ENCODE peak calls at places on chromosomes 11 and 22, in six cellular contexts. F is A549, W is esophagus muscularis mucosa, Y is body of pancreas, X is spleen, C is transverse colon. J is an unnamed sample.

GRCh38 chr11:45174168-45174835 is 27.9 kb downstream of the PRDM11 start:
- DNase-seq in F (no peak), W (no peak), Y (no peak), X (no peak), C (no peak), J (no peak)

GRCh38 chr11:128451651-128452470 is 135.5 kb downstream of the ETS1 start:
- DNase-seq in F (no peak), W (no peak), Y (peak; percentile 74), X (peak; percentile 70), C (peak; percentile 38), J (peak; percentile 50)

GRCh38 chr11:60756307-60757032 is at the start of gene MS4A15:
- DNase-seq in F (peak; percentile 41), W (no peak), Y (peak; percentile 57), X (peak; percentile 24), C (no peak), J (no peak)

GRCh38 chr11:57321996-57322880 is 2.5 kb downstream of the TNKS1BP1 start:
- DNase-seq in F (peak; percentile 99), W (peak; percentile 98), Y (peak; percentile 97), X (no peak), C (peak; percentile 90), J (peak; percentile 95)

GRCh38 chr11:55849037-55849436 is 10.5 kb downstream of the OR5D16 start:
- DNase-seq in F (no peak), W (no peak), Y (no peak), X (no peak), C (no peak), J (no peak)

GRCh38 chr11:114154271-114155047 is 94.9 kb downstream of the ZBTB16 start:
- DNase-seq in F (no peak), W (no peak), Y (peak; percentile 84), X (no peak), C (no peak), J (peak; percentile 80)

GRCh38 chr11:20616908-20617307 is 17.5 kb downstream of the SLC6A5 start:
- DNase-seq in F (no peak), W (no peak), Y (no peak), X (no peak), C (no peak), J (no peak)

GRCh38 chr11:122028561-122028960 is 87.5 kb downstream of the BLID start:
- DNase-seq in F (no peak), W (no peak), Y (no peak), X (no peak), C (no peak), J (no peak)

GRCh38 chr11:78253797-78254196 is 65.1 kb downstream of the USP35 start:
- DNase-seq in F (no peak), W (peak; percentile 8), Y (no peak), X (no peak), C (no peak), J (no peak)

GRCh38 chr11:19474954-19475811 is 234.4 kb upstream of the E2F8 start:
- DNase-seq in F (no peak), W (no peak), Y (no peak), X (no peak), C (no peak), J (no peak)

GRCh38 chr11:123062892-123063395 is 1.0 kb upstream of the HSPA8 start:
- DNase-seq in F (no peak), W (no peak), Y (no peak), X (no peak), C (no peak), J (no peak)

GRCh38 chr22:43625242-43625641 is 186.9 kb downstream of the EFCAB6 start:
- DNase-seq in F (peak; percentile 72), W (no peak), Y (no peak), X (no peak), C (no peak), J (no peak)

GRCh38 chr11:31968774-31969433 is 122.0 kb upstream of the RCN1 start:
- DNase-seq in F (no peak), W (no peak), Y (peak; percentile 13), X (no peak), C (no peak), J (no peak)

GRCh38 chr22:30887861-30888260 is 80.7 kb downstream of the MORC2 start:
- DNase-seq in F (no peak), W (no peak), Y (no peak), X (no peak), C (no peak), J (peak; percentile 4)

GRCh38 chr11:108218912-108219783 is 3.3 kb downstream of the NPAT start:
- DNase-seq in F (no peak), W (no peak), Y (no peak), X (no peak), C (no peak), J (no peak)

GRCh38 chr11:126059238-126059761 is 3.4 kb downstream of the CDON start:
- DNase-seq in F (no peak), W (no peak), Y (no peak), X (no peak), C (no peak), J (no peak)

GRCh38 chr11:17699157-17700114 is 19.9 kb upstream of the MYOD1 start:
- DNase-seq in F (no peak), W (no peak), Y (no peak), X (no peak), C (no peak), J (no peak)

GRCh38 chr11:103396237-103396636 is 287.0 kb downstream of the DYNC2H1 start:
- DNase-seq in F (no peak), W (no peak), Y (no peak), X (no peak), C (no peak), J (no peak)

GRCh38 chr11:10050561-10050960 is 243.5 kb downstream of the SBF2 start:
- DNase-seq in F (no peak), W (no peak), Y (no peak), X (no peak), C (no peak), J (no peak)

GRCh38 chr11:110762596-110762995 is 50.4 kb upstream of the ARHGAP20 start:
- DNase-seq in F (no peak), W (no peak), Y (no peak), X (no peak), C (no peak), J (no peak)

GRCh38 chr11:17720796-17721171 is 1.4 kb downstream of the MYOD1 start:
- DNase-seq in F (no peak), W (no peak), Y (no peak), X (no peak), C (no peak), J (no peak)

GRCh38 chr11:36500315-36500721 is 9.8 kb downstream of the TRAF6 start:
- DNase-seq in F (peak; percentile 10), W (no peak), Y (peak; percentile 43), X (no peak), C (peak; percentile 16), J (no peak)

GRCh38 chr22:49825944-49826602 is 1.6 kb downstream of the BRD1 start:
- DNase-seq in F (no peak), W (no peak), Y (no peak), X (peak; percentile 86), C (peak; percentile 61), J (no peak)

DNA sequence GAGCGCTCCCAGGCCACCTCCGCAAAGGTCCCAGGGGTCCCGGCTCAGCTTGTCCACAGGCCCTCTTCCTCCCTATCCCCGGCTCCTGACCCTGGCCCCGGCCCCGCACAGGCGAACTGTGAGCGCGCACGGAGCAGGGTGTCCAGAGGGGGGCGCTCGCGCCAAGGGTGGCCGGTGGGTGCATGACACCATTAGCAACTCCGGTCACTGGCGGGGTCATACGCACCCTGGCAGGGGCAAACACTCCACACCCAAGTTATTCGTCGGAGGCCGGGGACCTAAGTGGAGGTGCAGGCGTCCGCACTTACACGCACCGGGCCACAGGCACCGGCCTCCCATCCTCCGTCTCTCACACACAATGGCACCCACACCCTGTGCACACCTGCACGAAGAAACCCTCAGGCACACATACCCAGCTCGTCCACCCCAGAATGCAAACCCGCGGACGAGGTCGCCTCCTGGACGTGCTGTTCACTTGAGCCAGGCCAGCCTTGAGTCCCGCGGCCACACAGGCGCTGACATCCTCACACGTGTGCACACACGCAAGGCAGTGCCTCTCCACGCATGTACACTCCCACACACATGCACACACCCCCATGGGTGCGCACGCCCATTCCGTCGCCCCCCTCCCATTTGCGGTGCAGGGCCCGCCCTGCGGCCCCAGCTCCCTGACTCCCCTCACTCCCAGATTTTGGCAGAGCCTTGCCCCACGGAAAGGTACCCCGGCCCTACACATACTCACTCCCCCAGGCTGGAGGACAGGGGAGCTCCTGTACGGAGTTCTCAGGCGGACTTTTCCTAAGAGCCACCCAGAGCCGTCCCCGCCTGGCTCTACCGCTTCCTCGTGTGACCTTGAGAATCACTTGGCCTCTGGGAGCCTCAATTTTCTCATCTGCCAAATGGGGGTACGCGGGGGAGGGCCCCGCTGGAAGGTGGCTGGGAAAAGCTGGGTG is at the start of gene RASGRP2:
- DNase-seq in F (peak; percentile 75), W (no peak), Y (peak; percentile 70), X (peak; percentile 99), C (peak; percentile 84), J (peak; percentile 65)
- TF ChIP-seq POLR2A in F (no peak), W (no peak), Y (no peak), X (no peak), C (peak; percentile 30), J (no peak)

GRCh38 chr11:132453411-132453810 is 1078.9 kb downstream of the OPCML start:
- DNase-seq in F (no peak), W (no peak), Y (no peak), X (no peak), C (no peak), J (no peak)
- H3K4me1 ChIP-seq in F (no peaks in the 10 kb centered on the region), W (no peaks in the 10 kb centered on the region), Y (no peaks in the 10 kb centered on the region), X (no peaks in the 10 kb centered on the region), C (no peaks in the 10 kb centered on the region), J (no peaks in the 10 kb centered on the region)

GRCh38 chr11:12518606-12519385 is 141.4 kb downstream of the PARVA start:
- DNase-seq in F (no peak), W (no peak), Y (no peak), X (no peak), C (no peak), J (no peak)

GRCh38 chr11:12516387-12517110 is 139.2 kb downstream of the PARVA start:
- DNase-seq in F (no peak), W (no peak), Y (no peak), X (no peak), C (no peak), J (no peak)

GRCh38 chr11:12517306-12517705 is 139.9 kb downstream of the PARVA start:
- DNase-seq in F (no peak), W (no peak), Y (no peak), X (no peak), C (no peak), J (no peak)

GRCh38 chr11:12512826-12513395 is 135.5 kb downstream of the PARVA start:
- DNase-seq in F (no peak), W (peak; percentile 68), Y (no peak), X (no peak), C (no peak), J (no peak)

GRCh38 chr11:12517741-12518140 is 140.4 kb downstream of the PARVA start:
- DNase-seq in F (no peak), W (no peak), Y (no peak), X (no peak), C (no peak), J (no peak)
- TF ChIP-seq POLR2A in F (no peak), W (no peak), Y (no peak), X (no peak), C (no peak), J (no peak)

DNA sequence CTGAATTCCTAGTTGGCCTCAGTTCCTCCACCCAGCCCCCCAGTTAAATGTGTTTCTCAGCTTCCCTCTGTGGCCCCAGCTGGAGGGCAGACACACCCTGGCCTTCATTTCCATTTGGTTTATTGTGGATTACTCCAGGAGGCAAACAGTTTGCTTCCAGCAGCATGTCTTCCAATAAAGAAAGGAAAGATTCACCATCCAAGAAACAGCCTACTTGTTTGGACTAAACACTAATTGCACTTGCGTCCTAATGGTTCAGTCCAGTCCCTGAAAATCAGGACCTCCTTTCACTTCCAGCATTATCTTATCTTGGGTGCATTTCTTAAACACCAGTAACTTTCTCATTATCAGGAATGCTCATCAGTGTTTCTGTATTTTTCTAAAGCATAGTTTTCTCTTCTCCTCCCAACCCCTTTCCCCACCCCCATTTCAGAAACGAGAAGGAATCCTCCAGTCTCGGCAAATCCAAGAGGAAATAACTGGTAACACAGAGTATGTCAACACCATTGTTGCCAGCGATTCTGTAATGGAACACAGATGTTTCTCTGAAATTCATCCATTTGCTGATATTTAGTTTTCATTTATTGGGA is 130.9 kb downstream of the PARVA start:
- DNase-seq in F (no peak), W (peak; percentile 75), Y (no peak), X (no peak), C (no peak), J (peak; percentile 65)
- H3K4me1 ChIP-seq in F (peaks cover 4% of the 10 kb centered on the region), W (peaks cover 62% of the 10 kb centered on the region), Y (no peaks in the 10 kb centered on the region), X (no peaks in the 10 kb centered on the region), C (peaks cover 3% of the 10 kb centered on the region), J (peaks cover 12% of the 10 kb centered on the region)

J was measured in ovary.